ENCODE peak calls at places on chromosomes 2 and 18, in seven cellular contexts. One of them, this sample, is unnamed.

GRCh38 chr18:21897811-21898210 is 157.2 kb downstream of the MIB1 start:
- DNase-seq in astrocyte of the spinal cord: peak
- DNase-seq in pancreas: no peak
- DNase-seq in AG04450: no peak
- DNase-seq in AG09319: no peak
- DNase-seq in fibroblast of pulmonary artery: peak
- DNase-seq in psoas muscle: no peak
- DNase-seq in this sample: no peak

GRCh38 chr18:73669299-73669698 is 478.3 kb downstream of the FBXO15 start:
- DNase-seq in astrocyte of the spinal cord: peak
- DNase-seq in pancreas: no peak
- DNase-seq in AG04450: peak
- DNase-seq in fibroblast of pulmonary artery: peak
- DNase-seq in psoas muscle: no peak
- DNase-seq in AG09319: peak
- DNase-seq in this sample: no peak

GRCh38 chr2:177808984-177809809 is 263.4 kb downstream of the PDE11A start:
- DNase-seq in astrocyte of the spinal cord: peak
- DNase-seq in fibroblast of pulmonary artery: no peak
- DNase-seq in AG04450: no peak
- DNase-seq in psoas muscle: no peak
- DNase-seq in pancreas: no peak
- DNase-seq in AG09319: no peak
- DNase-seq in this sample: no peak

GRCh38 chr2:17107131-17107530 is 411.1 kb downstream of the RAD51AP2 start:
- DNase-seq in pancreas: no peak
- DNase-seq in AG09319: peak
- DNase-seq in astrocyte of the spinal cord: peak
- DNase-seq in fibroblast of pulmonary artery: no peak
- DNase-seq in AG04450: peak
- DNase-seq in psoas muscle: no peak
- DNase-seq in this sample: no peak

GRCh38 chr2:200397785-200398184 is 91.3 kb downstream of the SPATS2L start:
- DNase-seq in astrocyte of the spinal cord: peak
- DNase-seq in fibroblast of pulmonary artery: no peak
- DNase-seq in AG09319: no peak
- DNase-seq in AG04450: no peak
- DNase-seq in psoas muscle: no peak
- DNase-seq in pancreas: no peak
- DNase-seq in this sample: no peak

GRCh38 chr2:187422277-187422676 is 25.8 kb downstream of the CALCRL start:
- DNase-seq in AG04450: no peak
- DNase-seq in AG09319: no peak
- DNase-seq in fibroblast of pulmonary artery: peak
- DNase-seq in astrocyte of the spinal cord: no peak
- DNase-seq in psoas muscle: no peak
- DNase-seq in pancreas: no peak
- DNase-seq in this sample: no peak

GRCh38 chr2:75491129-75491753 is 69.5 kb downstream of the EVA1A start:
- DNase-seq in fibroblast of pulmonary artery: peak
- DNase-seq in astrocyte of the spinal cord: peak
- DNase-seq in AG09319: peak
- DNase-seq in pancreas: no peak
- DNase-seq in AG04450: no peak
- DNase-seq in psoas muscle: no peak
- DNase-seq in this sample: no peak

GRCh38 chr2:170504820-170505145 is 210.4 kb upstream of the SP5 start:
- DNase-seq in pancreas: no peak
- DNase-seq in fibroblast of pulmonary artery: no peak
- DNase-seq in astrocyte of the spinal cord: no peak
- DNase-seq in AG09319: no peak
- DNase-seq in psoas muscle: no peak
- DNase-seq in AG04450: no peak
- DNase-seq in this sample: no peak

GRCh38 chr2:222753251-222753824 is 81.9 kb downstream of the MOGAT1 start:
- DNase-seq in AG09319: peak
- DNase-seq in psoas muscle: no peak
- DNase-seq in pancreas: no peak
- DNase-seq in fibroblast of pulmonary artery: peak
- DNase-seq in astrocyte of the spinal cord: peak
- DNase-seq in AG04450: no peak
- DNase-seq in this sample: no peak

GRCh38 chr2:237752761-237753165 is 45.8 kb upstream of the RBM44 start:
- DNase-seq in pancreas: no peak
- DNase-seq in psoas muscle: no peak
- DNase-seq in fibroblast of pulmonary artery: no peak
- DNase-seq in AG04450: no peak
- DNase-seq in astrocyte of the spinal cord: no peak
- DNase-seq in AG09319: no peak
- DNase-seq in this sample: no peak

DNA sequence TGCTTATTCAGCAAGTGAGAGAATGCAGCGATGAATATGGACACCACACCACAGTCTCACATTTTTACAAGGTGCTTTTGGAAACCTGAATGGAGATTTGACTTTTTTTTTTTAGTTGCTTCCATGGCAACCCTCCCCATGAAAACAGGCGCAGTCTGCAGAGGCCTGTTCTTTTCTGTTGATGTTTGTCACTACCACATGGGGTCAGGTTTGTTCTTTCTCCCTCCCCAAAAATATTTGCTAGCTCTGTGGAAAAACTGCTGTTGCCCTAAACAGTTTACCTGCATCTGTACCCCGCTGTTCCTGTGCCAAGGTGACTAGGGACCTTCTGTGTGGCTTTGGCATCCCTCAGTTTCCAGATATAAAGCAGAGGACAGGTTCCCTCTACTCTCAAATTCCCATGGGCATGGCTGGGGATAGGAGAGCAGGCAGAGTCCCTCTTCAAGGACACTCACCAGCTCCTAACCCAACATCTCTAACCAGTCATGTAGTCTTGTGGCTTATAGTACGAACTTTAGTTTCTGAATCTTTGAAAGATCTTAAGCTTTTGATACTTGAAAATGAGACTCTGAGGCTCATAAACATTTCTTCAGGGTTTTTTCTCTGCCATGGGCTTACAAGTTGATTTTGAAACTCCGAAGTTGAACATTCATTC is 14.7 kb upstream of the MAPRE2 start:
- DNase-seq in AG09319: no peak
- DNase-seq in fibroblast of pulmonary artery: no peak
- DNase-seq in astrocyte of the spinal cord: no peak
- DNase-seq in AG04450: no peak
- DNase-seq in pancreas: no peak
- DNase-seq in psoas muscle: no peak
- DNase-seq in this sample: no peak
- TF ChIP-seq CTCF in AG09319: no peak
- TF ChIP-seq CTCF in fibroblast of pulmonary artery: no peak
- TF ChIP-seq CTCF in astrocyte of the spinal cord: no peak
- TF ChIP-seq CTCF in AG04450: peak
- TF ChIP-seq CTCF in pancreas: no peak
- TF ChIP-seq CTCF in psoas muscle: no peak
- TF ChIP-seq CTCF in this sample: no peak

GRCh38 chr2:144501118-144501517 is 18.8 kb downstream of the ZEB2 start:
- DNase-seq in fibroblast of pulmonary artery: peak
- DNase-seq in AG04450: no peak
- DNase-seq in pancreas: no peak
- DNase-seq in astrocyte of the spinal cord: peak
- DNase-seq in AG09319: no peak
- DNase-seq in psoas muscle: no peak
- DNase-seq in this sample: no peak

GRCh38 chr2:144503221-144503620 is 16.7 kb downstream of the ZEB2 start:
- DNase-seq in psoas muscle: no peak
- DNase-seq in astrocyte of the spinal cord: no peak
- DNase-seq in AG09319: no peak
- DNase-seq in fibroblast of pulmonary artery: no peak
- DNase-seq in pancreas: no peak
- DNase-seq in AG04450: no peak
- DNase-seq in this sample: no peak

GRCh38 chr2:144502356-144502755 is 17.6 kb downstream of the ZEB2 start:
- DNase-seq in AG09319: no peak
- DNase-seq in pancreas: no peak
- DNase-seq in fibroblast of pulmonary artery: no peak
- DNase-seq in astrocyte of the spinal cord: no peak
- DNase-seq in AG04450: no peak
- DNase-seq in psoas muscle: no peak
- DNase-seq in this sample: no peak

GRCh38 chr2:144505245-144505801 is 14.6 kb downstream of the ZEB2 start:
- DNase-seq in pancreas: no peak
- DNase-seq in AG09319: no peak
- DNase-seq in psoas muscle: no peak
- DNase-seq in AG04450: no peak
- DNase-seq in fibroblast of pulmonary artery: peak
- DNase-seq in astrocyte of the spinal cord: peak
- DNase-seq in this sample: no peak

DNA sequence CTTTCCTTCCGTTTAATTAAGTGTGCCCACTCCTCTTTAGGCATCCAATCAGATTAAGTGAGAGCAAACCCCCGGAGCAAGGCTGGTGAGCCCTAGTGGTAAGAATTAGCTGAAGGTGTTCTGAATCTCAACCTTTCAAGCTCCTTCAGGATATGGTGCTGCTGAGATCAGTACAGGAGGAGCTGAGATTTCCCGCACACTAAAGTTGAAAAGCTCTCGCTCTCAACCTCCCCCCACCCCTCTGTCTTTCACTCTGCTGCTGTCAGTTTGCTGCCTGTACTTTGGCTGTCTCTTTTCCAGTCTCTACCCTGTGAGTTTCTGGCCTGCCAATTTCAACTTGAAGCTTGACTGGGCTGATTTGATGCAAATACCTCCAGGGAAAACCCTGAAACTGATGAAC is 15.7 kb downstream of the ZEB2 start:
- DNase-seq in astrocyte of the spinal cord: no peak
- DNase-seq in pancreas: no peak
- DNase-seq in fibroblast of pulmonary artery: no peak
- DNase-seq in AG04450: no peak
- DNase-seq in AG09319: no peak
- DNase-seq in psoas muscle: no peak
- DNase-seq in this sample: no peak
- TF ChIP-seq CTCF in astrocyte of the spinal cord: peak
- TF ChIP-seq CTCF in pancreas: no peak
- TF ChIP-seq CTCF in fibroblast of pulmonary artery: peak
- TF ChIP-seq CTCF in AG04450: peak
- TF ChIP-seq CTCF in AG09319: no peak
- TF ChIP-seq CTCF in psoas muscle: no peak
- TF ChIP-seq CTCF in this sample: no peak

GRCh38 chr2:229417176-229417575 is 146.1 kb upstream of the PID1 start:
- DNase-seq in fibroblast of pulmonary artery: peak
- DNase-seq in AG09319: no peak
- DNase-seq in psoas muscle: no peak
- DNase-seq in AG04450: no peak
- DNase-seq in pancreas: no peak
- DNase-seq in astrocyte of the spinal cord: no peak
- DNase-seq in this sample: no peak

GRCh38 chr2:229419158-229419557 is 148.1 kb upstream of the PID1 start:
- DNase-seq in pancreas: no peak
- DNase-seq in psoas muscle: no peak
- DNase-seq in fibroblast of pulmonary artery: peak
- DNase-seq in astrocyte of the spinal cord: no peak
- DNase-seq in AG09319: peak
- DNase-seq in AG04450: no peak
- DNase-seq in this sample: no peak

GRCh38 chr2:229414631-229415030 is 143.5 kb upstream of the PID1 start:
- DNase-seq in psoas muscle: no peak
- DNase-seq in AG04450: no peak
- DNase-seq in fibroblast of pulmonary artery: no peak
- DNase-seq in astrocyte of the spinal cord: no peak
- DNase-seq in AG09319: no peak
- DNase-seq in pancreas: no peak
- DNase-seq in this sample: no peak

GRCh38 chr2:229417906-229418305 is 146.8 kb upstream of the PID1 start:
- DNase-seq in psoas muscle: no peak
- DNase-seq in astrocyte of the spinal cord: no peak
- DNase-seq in pancreas: no peak
- DNase-seq in AG09319: no peak
- DNase-seq in fibroblast of pulmonary artery: no peak
- DNase-seq in AG04450: no peak
- DNase-seq in this sample: no peak

GRCh38 chr2:229416116-229416694 is 145.1 kb upstream of the PID1 start:
- DNase-seq in pancreas: no peak
- DNase-seq in psoas muscle: peak
- DNase-seq in astrocyte of the spinal cord: peak
- DNase-seq in AG09319: peak
- DNase-seq in AG04450: no peak
- DNase-seq in fibroblast of pulmonary artery: peak
- DNase-seq in this sample: no peak
- TF ChIP-seq CTCF in pancreas: no peak
- TF ChIP-seq CTCF in psoas muscle: no peak
- TF ChIP-seq CTCF in astrocyte of the spinal cord: no peak
- TF ChIP-seq CTCF in AG09319: no peak
- TF ChIP-seq CTCF in AG04450: no peak
- TF ChIP-seq CTCF in fibroblast of pulmonary artery: peak
- TF ChIP-seq CTCF in this sample: no peak

GRCh38 chr2:101251844-101252407 is 760 bp upstream of the CNOT11 start:
- DNase-seq in pancreas: no peak
- DNase-seq in astrocyte of the spinal cord: no peak
- DNase-seq in fibroblast of pulmonary artery: no peak
- DNase-seq in AG04450: no peak
- DNase-seq in psoas muscle: no peak
- DNase-seq in AG09319: no peak
- DNase-seq in this sample: no peak
- TF ChIP-seq CTCF in pancreas: no peak
- TF ChIP-seq CTCF in astrocyte of the spinal cord: peak
- TF ChIP-seq CTCF in fibroblast of pulmonary artery: no peak
- TF ChIP-seq CTCF in AG04450: no peak
- TF ChIP-seq CTCF in psoas muscle: peak
- TF ChIP-seq CTCF in AG09319: peak
- TF ChIP-seq CTCF in this sample: no peak

GRCh38 chr2:206084468-206084869 is 1.5 kb downstream of the INO80D start:
- DNase-seq in astrocyte of the spinal cord: peak
- DNase-seq in psoas muscle: peak
- DNase-seq in pancreas: no peak
- DNase-seq in AG04450: peak
- DNase-seq in fibroblast of pulmonary artery: peak
- DNase-seq in AG09319: peak
- DNase-seq in this sample: peak
- TF ChIP-seq CTCF in astrocyte of the spinal cord: no peak
- TF ChIP-seq CTCF in psoas muscle: no peak
- TF ChIP-seq CTCF in pancreas: no peak
- TF ChIP-seq CTCF in AG04450: no peak
- TF ChIP-seq CTCF in fibroblast of pulmonary artery: no peak
- TF ChIP-seq CTCF in AG09319: no peak
- TF ChIP-seq CTCF in this sample: no peak

GRCh38 chr2:121037480-121037879 is 247.5 kb downstream of the TFCP2L1 start:
- DNase-seq in fibroblast of pulmonary artery: no peak
- DNase-seq in AG04450: no peak
- DNase-seq in psoas muscle: no peak
- DNase-seq in AG09319: no peak
- DNase-seq in astrocyte of the spinal cord: no peak
- DNase-seq in pancreas: no peak
- DNase-seq in this sample: no peak
- TF ChIP-seq CTCF in fibroblast of pulmonary artery: no peak
- TF ChIP-seq CTCF in AG04450: no peak
- TF ChIP-seq CTCF in psoas muscle: no peak
- TF ChIP-seq CTCF in AG09319: no peak
- TF ChIP-seq CTCF in astrocyte of the spinal cord: no peak
- TF ChIP-seq CTCF in pancreas: no peak
- TF ChIP-seq CTCF in this sample: no peak

This sample was measured in activated B cell treated with CpG ODN at 0.5 μM for 24 hours.